ENCODE peak calls at places on chromosomes 13 and 19, in five cellular contexts. O is upper lobe of left lung; V is CD8-positive, alpha-beta memory T cell; U is GM23248; Y is Peyer's patch. P is an unnamed sample.

GRCh38 chr19:4807188-4807587 is 15.7 kb downstream of the FEM1A start:
- DNase-seq in O (no peak), V (no peak), U (no peak), Y (no peak), P (no peak)

GRCh38 chr19:39971380-39971841 is 446 bp downstream of the PSMC4 start:
- DNase-seq in O (peak; percentile 75), V (no peak), U (peak; percentile 51), Y (no peak), P (peak; percentile 26)

GRCh38 chr13:91020635-91021034 is 326.9 kb upstream of the MIR17HG start:
- DNase-seq in O (no peak), V (no peak), U (no peak), Y (no peak), P (no peak)

GRCh38 chr19:30666301-30666803 is 294.2 kb downstream of the ZNF536 start:
- DNase-seq in O (no peak), V (peak; percentile 12), U (peak; percentile 64), Y (peak; percentile 68), P (peak; percentile 47)

GRCh38 chr19:43777163-43777700 is 3.5 kb downstream of the KCNN4 start:
- DNase-seq in O (no peak), V (no peak), U (peak; percentile 37), Y (no peak), P (no peak)

GRCh38 chr13:111322001-111322915 is 1.8 kb downstream of the TEX29 start:
- DNase-seq in O (no peak), V (no peak), U (no peak), Y (peak; percentile 13), P (peak; percentile 17)

GRCh38 chr13:26051231-26052135 is at the start of gene SHISA2:
- DNase-seq in O (peak; percentile 88), V (no peak), U (peak; percentile 68), Y (peak; percentile 46), P (peak; percentile 45)

GRCh38 chr19:32652893-32653625 is 21.9 kb downstream of the ANKRD27 start:
- DNase-seq in O (no peak), V (no peak), U (no peak), Y (peak; percentile 80), P (peak; percentile 88)

GRCh38 chr13:26037302-26037701 is 14.5 kb downstream of the SHISA2 start:
- DNase-seq in O (no peak), V (no peak), U (no peak), Y (no peak), P (no peak)

GRCh38 chr13:75566658-75567057 is 17.1 kb downstream of the UCHL3 start:
- DNase-seq in O (no peak), V (no peak), U (peak; percentile 70), Y (no peak), P (no peak)

GRCh38 chr13:88217372-88217771 is 546.2 kb downstream of the SLITRK5 start:
- DNase-seq in O (no peak), V (no peak), U (no peak), Y (no peak), P (no peak)

GRCh38 chr13:47036291-47037008 is 139.6 kb upstream of the HTR2A start:
- DNase-seq in O (no peak), V (no peak), U (no peak), Y (no peak), P (no peak)

GRCh38 chr19:43957891-43958290 is 6.9 kb downstream of the ZNF221 start:
- DNase-seq in O (no peak), V (no peak), U (peak; percentile 85), Y (no peak), P (no peak)

GRCh38 chr13:63901630-63902029 is 2486.0 kb upstream of the PCDH20 start:
- DNase-seq in O (no peak), V (no peak), U (no peak), Y (no peak), P (no peak)

GRCh38 chr19:48569814-48570213 is 17.8 kb downstream of the SULT2B1 start:
- DNase-seq in O (no peak), V (no peak), U (peak; percentile 44), Y (no peak), P (peak; percentile 36)

GRCh38 chr13:33278923-33279322 is 6.6 kb downstream of the STARD13 start:
- DNase-seq in O (no peak), V (no peak), U (no peak), Y (no peak), P (no peak)
- H3K4me1 ChIP-seq in O (peaks cover 52% of the 10 kb centered on the region), V (no peaks in the 10 kb centered on the region), U (peaks cover 95% of the 10 kb centered on the region), Y (peaks cover 14% of the 10 kb centered on the region), P (peaks cover 19% of the 10 kb centered on the region)

GRCh38 chr19:18306209-18306902 is 16.5 kb downstream of the LSM4 start:
- DNase-seq in O (no peak), V (no peak), U (no peak), Y (no peak), P (no peak)

GRCh38 chr19:18301718-18302111 is 20.3 kb upstream of the JUND start:
- DNase-seq in O (no peak), V (no peak), U (peak; percentile 28), Y (no peak), P (no peak)

GRCh38 chr19:18304496-18305312 is 18.2 kb downstream of the LSM4 start:
- DNase-seq in O (peak; percentile 92), V (peak; percentile 76), U (peak; percentile 94), Y (peak; percentile 90), P (peak; percentile 80)

GRCh38 chr19:18306903-18307681 is 15.8 kb downstream of the LSM4 start:
- DNase-seq in O (peak; percentile 65), V (no peak), U (no peak), Y (no peak), P (no peak)

DNA sequence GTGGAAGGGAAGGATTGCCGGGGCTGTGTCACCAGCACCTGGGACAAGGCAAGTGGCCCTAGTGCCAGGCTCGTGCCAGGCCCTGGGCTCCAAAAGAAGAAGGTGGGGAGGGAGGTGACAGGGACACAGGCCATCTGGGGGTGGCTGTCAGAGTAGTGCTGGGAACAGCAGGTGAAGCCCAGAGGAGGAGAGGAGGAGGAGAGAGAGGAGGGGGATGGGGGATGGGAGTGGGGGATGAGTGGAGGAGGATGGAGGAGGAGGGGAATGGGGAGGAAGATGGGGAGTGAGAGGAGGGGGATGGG is 18.7 kb downstream of the LSM4 start:
- DNase-seq in O (no peak), V (no peak), U (peak; percentile 30), Y (no peak), P (no peak)
- H3K4me3 ChIP-seq in O (peak overlapping the region; percentile 47), V (peak overlapping the region; percentile 81), U (peak overlapping the region; percentile 63), Y (peak overlapping the region; percentile 48), P (peak overlapping the region; percentile 34)

DNA sequence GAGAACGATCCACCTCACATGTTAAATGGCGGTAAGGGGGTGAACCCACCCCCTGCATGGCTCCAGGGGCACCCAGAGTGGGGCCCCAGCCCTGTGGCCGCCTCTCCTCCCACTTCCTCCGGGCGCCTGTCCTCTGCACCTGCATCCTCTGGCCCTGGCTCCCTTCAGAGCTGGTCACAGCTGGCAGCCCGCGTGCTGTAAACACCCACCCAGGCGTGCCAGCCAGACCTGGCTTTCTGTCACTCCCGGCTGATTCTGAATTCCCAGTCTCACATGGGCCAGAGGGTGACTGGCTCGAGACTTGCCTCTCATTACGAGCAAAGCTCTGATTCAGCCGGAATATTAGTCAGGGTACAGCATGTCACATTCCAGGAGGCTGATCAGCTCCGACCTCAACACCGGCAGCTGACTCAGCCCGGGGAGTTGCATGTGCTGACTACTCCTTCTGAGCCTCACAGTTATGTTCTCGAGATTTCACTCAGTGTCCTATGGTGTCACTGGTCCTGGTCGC is 75.1 kb downstream of the GNG7 start:
- DNase-seq in O (peak; percentile 83), V (no peak), U (peak; percentile 100), Y (peak; percentile 92), P (peak; percentile 87)
- H3K4me1 ChIP-seq in O (peaks cover 57% of the 10 kb centered on the region), V (peaks cover 24% of the 10 kb centered on the region), U (peaks cover 10% of the 10 kb centered on the region), Y (peaks cover 34% of the 10 kb centered on the region), P (peaks cover 50% of the 10 kb centered on the region)

GRCh38 chr19:1566392-1567115 is 1.6 kb downstream of the MEX3D start:
- DNase-seq in O (peak; percentile 89), V (no peak), U (peak; percentile 90), Y (peak; percentile 61), P (peak; percentile 71)
- H3K4me3 ChIP-seq in O (peak overlapping the region; percentile 77), V (no peak overlapping the region), U (peak overlapping the region; percentile 82), Y (peak overlapping the region; percentile 52), P (peak overlapping the region; percentile 76)